ENCODE peak calls at places on chromosomes 13 and 19, in five cellular contexts. M, K, T, B and I are unnamed samples.
A peak's percentile ranks its signal among the peaks of the same experiment; 100 is the strongest.

GRCh38 chr19:30060872-30061556 is 119.0 kb downstream of the URI1 start:
- DNase-seq in M (no peak), K (no peak), T (no peak), B (no peak), I (no peak)

GRCh38 chr19:1855040-1855827 is 7.0 kb upstream of the REXO1 start:
- DNase-seq in M (peak; percentile 61), K (peak; percentile 81), T (peak; percentile 78), B (peak; percentile 92), I (peak; percentile 94)

GRCh38 chr19:1699386-1699785 is 47.0 kb upstream of the TCF3 start:
- DNase-seq in M (no peak), K (no peak), T (no peak), B (no peak), I (no peak)

GRCh38 chr13:37026778-37027177 is 26.2 kb downstream of the EXOSC8 start:
- DNase-seq in M (no peak), K (no peak), T (no peak), B (no peak), I (no peak)

GRCh38 chr19:39953915-39954314 is 17.1 kb upstream of the PSMC4 start:
- DNase-seq in M (no peak), K (no peak), T (no peak), B (no peak), I (no peak)

GRCh38 chr13:102289606-102290005 is 112.2 kb downstream of the FGF14 start:
- DNase-seq in M (no peak), K (no peak), T (no peak), B (no peak), I (no peak)

GRCh38 chr13:31011193-31011860 is 78.9 kb downstream of the TEX26 start:
- DNase-seq in M (no peak), K (no peak), T (no peak), B (no peak), I (peak; percentile 9)

GRCh38 chr13:76937416-76937815 is 10.9 kb upstream of the ACOD1 start:
- DNase-seq in M (peak; percentile 88), K (peak; percentile 96), T (no peak), B (peak; percentile 97), I (no peak)

GRCh38 chr19:35451278-35452096 is 3.4 kb downstream of the FFAR2 start:
- DNase-seq in M (no peak), K (no peak), T (no peak), B (no peak), I (peak; percentile 88)

GRCh38 chr13:93794197-93794885 is 567.7 kb downstream of the GPC6 start:
- DNase-seq in M (no peak), K (no peak), T (no peak), B (no peak), I (peak; percentile 74)

GRCh38 chr13:52051400-52051799 is 26.9 kb downstream of the UTP14C start:
- DNase-seq in M (no peak), K (no peak), T (no peak), B (no peak), I (no peak)

GRCh38 chr19:35164418-35164817 is 9.9 kb downstream of the FXYD5 start:
- DNase-seq in M (no peak), K (no peak), T (no peak), B (no peak), I (no peak)

GRCh38 chr19:29308977-29309520 is 96.1 kb upstream of the UQCRFS1 start:
- DNase-seq in M (no peak), K (no peak), T (no peak), B (no peak), I (no peak)

GRCh38 chr13:39787086-39787487 is 131.6 kb downstream of the COG6 start:
- DNase-seq in M (no peak), K (no peak), T (no peak), B (peak; percentile 56), I (no peak)

GRCh38 chr13:32246468-32246867 is 68.7 kb downstream of the ZAR1L start:
- DNase-seq in M (no peak), K (peak; percentile 71), T (no peak), B (peak; percentile 59), I (peak; percentile 83)

GRCh38 chr13:112055032-112055416 is 11.9 kb upstream of the SOX1 start:
- DNase-seq in M (no peak), K (no peak), T (no peak), B (no peak), I (no peak)

GRCh38 chr19:6800991-6801396 is 28.5 kb downstream of the VAV1 start:
- DNase-seq in M (no peak), K (peak; percentile 71), T (no peak), B (peak; percentile 82), I (no peak)

GRCh38 chr19:22530042-22530441 is 104.1 kb upstream of the ZNF492 start:
- DNase-seq in M (no peak), K (no peak), T (no peak), B (no peak), I (no peak)

GRCh38 chr19:13788991-13789390 is 6.3 kb upstream of the ZSWIM4 start:
- DNase-seq in M (no peak), K (peak; percentile 65), T (no peak), B (peak; percentile 97), I (peak; percentile 49)

GRCh38 chr13:20824762-20825161 is 51.0 kb upstream of the EEF1AKMT1 start:
- DNase-seq in M (no peak), K (peak; percentile 46), T (no peak), B (peak; percentile 48), I (no peak)
- H3K4me3 ChIP-seq in M (no peak overlapping the region), K (no peak overlapping the region), T (no peak overlapping the region), B (no peak overlapping the region), I (no peak overlapping the region)

DNA sequence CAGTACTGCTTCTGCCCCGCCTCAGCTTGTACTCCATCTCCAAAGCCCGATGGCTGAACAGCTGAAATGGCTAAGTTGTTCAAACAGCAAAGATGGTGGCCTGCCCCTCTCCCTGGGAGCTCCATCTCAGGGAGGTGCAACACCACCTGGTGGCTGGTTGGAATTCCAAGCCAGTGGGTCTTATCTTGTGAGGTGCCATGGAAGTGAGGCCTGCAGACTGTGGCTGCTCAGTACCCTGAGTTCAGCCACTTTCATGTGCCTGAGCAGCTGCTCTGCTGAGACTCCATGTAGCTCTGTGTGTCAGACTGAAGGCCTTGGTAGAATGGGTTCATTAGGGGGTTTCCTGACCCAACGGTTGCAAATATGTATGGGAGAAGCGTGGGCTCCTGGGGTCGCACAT is 67.3 kb upstream of the SPRY2 start:
- DNase-seq in M (no peak), K (no peak), T (no peak), B (no peak), I (peak; percentile 34)
- TF ChIP-seq CTCF in M (no peak), K (peak; percentile 18), T (no peak), B (no peak), I (no peak)

DNA sequence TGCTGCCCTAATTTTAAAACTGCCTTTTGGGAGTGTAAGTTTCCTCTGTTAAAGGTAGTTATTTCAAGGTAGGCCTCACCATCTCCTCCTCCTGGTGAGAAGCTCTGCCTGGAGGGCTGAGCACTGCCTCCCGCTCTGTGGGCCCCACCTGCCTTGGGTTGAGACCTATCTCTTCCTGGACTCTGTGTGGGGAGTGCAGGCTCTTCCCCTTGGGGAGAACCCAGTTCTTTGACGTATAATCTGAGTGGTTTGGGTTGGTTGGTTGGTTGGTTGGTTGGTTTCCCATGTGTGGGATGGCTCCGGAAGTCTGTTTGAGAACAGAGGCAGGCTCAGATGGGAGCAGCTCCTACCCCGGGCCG is 39.1 kb downstream of the ACTN4 start:
- DNase-seq in M (no peak), K (no peak), T (peak; percentile 23), B (no peak), I (peak; percentile 65)
- H3K4me3 ChIP-seq in M (no peak overlapping the region), K (no peak overlapping the region), T (no peak overlapping the region), B (no peak overlapping the region), I (no peak overlapping the region)

GRCh38 chr19:58385313-58386165 is 1.5 kb upstream of the RPS5 start:
- DNase-seq in M (no peak), K (no peak), T (no peak), B (no peak), I (peak; percentile 68)

GRCh38 chr19:58386576-58387337 is at the start of gene RPS5:
- DNase-seq in M (peak; percentile 98), K (peak; percentile 97), T (peak; percentile 93), B (peak; percentile 99), I (peak; percentile 99)

GRCh38 chr19:58386166-58386575 is 898 bp upstream of the RPS5 start:
- DNase-seq in M (no peak), K (no peak), T (no peak), B (no peak), I (no peak)

GRCh38 chr19:58388175-58388526 is 1.1 kb downstream of the RPS5 start:
- DNase-seq in M (no peak), K (no peak), T (no peak), B (no peak), I (no peak)

GRCh38 chr19:58387338-58388174 is 487 bp downstream of the RPS5 start:
- DNase-seq in M (no peak), K (no peak), T (no peak), B (no peak), I (no peak)
- TF ChIP-seq CTCF in M (no peak), K (peak; percentile 3), T (no peak), B (no peak), I (no peak)